ENCODE peak calls at places on chromosomes 6 and 20, in six cellular contexts. V is KBM-7, D is hippocampal formation, I is RKO, M is COR-L47, A is HCT116. Z is an unnamed sample.

GRCh38 chr6:160069050-160069454 is 52.6 kb upstream of the SLC22A1 start:
- DNase-seq in V (no peak), D (no peak), I (no peak), M (no peak), A (no peak), Z (no peak)

GRCh38 chr20:38610521-38610920 is 8.9 kb downstream of the ARHGAP40 start:
- DNase-seq in V (no peak), D (no peak), I (no peak), M (no peak), A (no peak), Z (no peak)

GRCh38 chr6:116398366-116399005 is 27.7 kb downstream of the DSE start:
- DNase-seq in V (no peak), D (no peak), I (no peak), M (no peak), A (no peak), Z (no peak)

GRCh38 chr6:52707963-52708680 is 37.2 kb downstream of the TMEM14A start:
- DNase-seq in V (no peak), D (no peak), I (no peak), M (no peak), A (no peak), Z (no peak)

GRCh38 chr6:15631380-15631913 is 31.4 kb downstream of the DTNBP1 start:
- DNase-seq in V (no peak), D (no peak), I (no peak), M (no peak), A (no peak), Z (no peak)

GRCh38 chr6:83633149-83633548 is 75.8 kb downstream of the SNAP91 start:
- DNase-seq in V (peak), D (no peak), I (no peak), M (no peak), A (no peak), Z (no peak)

GRCh38 chr6:163398796-163399195 is 15.7 kb upstream of the QKI start:
- DNase-seq in V (peak), D (peak), I (no peak), M (no peak), A (no peak), Z (no peak)

GRCh38 chr6:78810146-78810545 is 57.2 kb upstream of the IRAK1BP1 start:
- DNase-seq in V (peak), D (no peak), I (peak), M (peak), A (peak), Z (no peak)

GRCh38 chr6:17193376-17193775 is 87.8 kb upstream of the RBM24 start:
- DNase-seq in V (no peak), D (no peak), I (no peak), M (no peak), A (no peak), Z (no peak)

Z was measured in C1 segment of cervical spinal cord.